ENCODE peak calls at places on chromosomes 6 and 20, in six cellular contexts. One of them, this sample, is unnamed.

GRCh38 chr6:19734519-19734918 is 102.7 kb upstream of the ID4 start:
- DNase-seq in non-pigmented ciliary epithelial cell: no peak
- DNase-seq in mucosa of descending colon: no peak
- DNase-seq in Ammon's horn: no peak
- DNase-seq in SJSA1: no peak
- DNase-seq in naive thymus-derived CD8-positive, alpha-beta T cell: no peak
- DNase-seq in this sample: no peak

GRCh38 chr6:127518710-127519468 is at the start of gene MTCL3:
- DNase-seq in non-pigmented ciliary epithelial cell: no peak
- DNase-seq in mucosa of descending colon: no peak
- DNase-seq in Ammon's horn: peak; percentile 61
- DNase-seq in SJSA1: peak; percentile 90
- DNase-seq in naive thymus-derived CD8-positive, alpha-beta T cell: no peak
- DNase-seq in this sample: no peak

GRCh38 chr6:34151321-34152041 is 5.6 kb upstream of the GRM4 start:
- DNase-seq in non-pigmented ciliary epithelial cell: no peak
- DNase-seq in mucosa of descending colon: no peak
- DNase-seq in Ammon's horn: no peak
- DNase-seq in SJSA1: no peak
- DNase-seq in naive thymus-derived CD8-positive, alpha-beta T cell: no peak
- DNase-seq in this sample: no peak

GRCh38 chr6:138953451-138953850 is 34.6 kb downstream of the REPS1 start:
- DNase-seq in non-pigmented ciliary epithelial cell: no peak
- DNase-seq in mucosa of descending colon: no peak
- DNase-seq in Ammon's horn: no peak
- DNase-seq in SJSA1: no peak
- DNase-seq in naive thymus-derived CD8-positive, alpha-beta T cell: no peak
- DNase-seq in this sample: no peak

GRCh38 chr6:80523531-80523970 is 417.1 kb downstream of the BCKDHB start:
- DNase-seq in non-pigmented ciliary epithelial cell: no peak
- DNase-seq in mucosa of descending colon: peak; percentile 41
- DNase-seq in Ammon's horn: no peak
- DNase-seq in SJSA1: no peak
- DNase-seq in naive thymus-derived CD8-positive, alpha-beta T cell: no peak
- DNase-seq in this sample: peak; percentile 41

GRCh38 chr6:135270676-135271536 is 89.8 kb downstream of the MYB start:
- DNase-seq in non-pigmented ciliary epithelial cell: no peak
- DNase-seq in mucosa of descending colon: peak; percentile 86
- DNase-seq in Ammon's horn: no peak
- DNase-seq in SJSA1: no peak
- DNase-seq in naive thymus-derived CD8-positive, alpha-beta T cell: no peak
- DNase-seq in this sample: no peak

GRCh38 chr6:147195510-147195909 is 8.7 kb upstream of the STXBP5 start:
- DNase-seq in non-pigmented ciliary epithelial cell: no peak
- DNase-seq in mucosa of descending colon: no peak
- DNase-seq in Ammon's horn: no peak
- DNase-seq in SJSA1: no peak
- DNase-seq in naive thymus-derived CD8-positive, alpha-beta T cell: no peak
- DNase-seq in this sample: no peak

GRCh38 chr6:106446287-106446885 is 85.9 kb downstream of the CRYBG1 start:
- DNase-seq in non-pigmented ciliary epithelial cell: no peak
- DNase-seq in mucosa of descending colon: no peak
- DNase-seq in Ammon's horn: no peak
- DNase-seq in SJSA1: no peak
- DNase-seq in naive thymus-derived CD8-positive, alpha-beta T cell: no peak
- DNase-seq in this sample: no peak

GRCh38 chr20:21052241-21052640 is 53.9 kb downstream of the LINC00237 start:
- DNase-seq in non-pigmented ciliary epithelial cell: no peak
- DNase-seq in mucosa of descending colon: no peak
- DNase-seq in Ammon's horn: no peak
- DNase-seq in SJSA1: no peak
- DNase-seq in naive thymus-derived CD8-positive, alpha-beta T cell: no peak
- DNase-seq in this sample: no peak

GRCh38 chr20:39850821-39851330 is 838.2 kb downstream of the MAFB start:
- DNase-seq in non-pigmented ciliary epithelial cell: no peak
- DNase-seq in mucosa of descending colon: no peak
- DNase-seq in Ammon's horn: no peak
- DNase-seq in SJSA1: no peak
- DNase-seq in naive thymus-derived CD8-positive, alpha-beta T cell: no peak
- DNase-seq in this sample: peak; percentile 18

This sample was measured in retinal pigment epithelial cell.